ENCODE peak calls at places on chromosomes 6 and 20, in six cellular contexts. I is stomach, B is AG09309, P is A549, S is lower leg skin, C is WTC11. J is an unnamed sample.

GRCh38 chr6:104606361-104606760 is 253.4 kb downstream of the HACE1 start:
- DNase-seq in B (no peak), S (no peak), I (no peak), P (no peak), C (no peak), J (no peak)

GRCh38 chr6:73382462-73383113 is 12.0 kb upstream of the DDX43 start:
- DNase-seq in S (no peak), C (no peak), B (no peak), P (no peak), I (no peak), J (peak; percentile 30)

GRCh38 chr6:90080876-90081464 is 186.7 kb downstream of the GJA10 start:
- DNase-seq in C (no peak), P (no peak), I (no peak), B (no peak), S (no peak), J (no peak)

GRCh38 chr6:129567374-129567773 is 142.6 kb downstream of the ARHGAP18 start:
- DNase-seq in C (peak; percentile 78), B (no peak), P (no peak), I (no peak), S (no peak), J (peak; percentile 35)

GRCh38 chr20:58010666-58011065 is 217.8 kb downstream of the ANKRD60 start:
- DNase-seq in C (no peak), P (no peak), S (no peak), I (no peak), B (no peak), J (no peak)

GRCh38 chr6:28383235-28384142 is 16.1 kb downstream of the ZSCAN12 start:
- DNase-seq in P (peak; percentile 63), C (peak; percentile 94), B (no peak), S (peak; percentile 77), I (peak; percentile 88), J (peak; percentile 90)

GRCh38 chr6:142943746-142944125 is 1.2 kb downstream of the HIVEP2 start:
- DNase-seq in I (no peak), B (no peak), C (no peak), S (no peak), P (no peak), J (peak; percentile 2)

GRCh38 chr20:23582293-23582692 is 14.0 kb upstream of the CST9L start:
- DNase-seq in B (no peak), S (no peak), I (no peak), C (no peak), P (no peak), J (no peak)

GRCh38 chr20:57001126-57001767 is 265.2 kb downstream of the BMP7 start:
- DNase-seq in S (no peak), B (no peak), P (no peak), I (no peak), C (no peak), J (no peak)

GRCh38 chr6:156904176-156904967 is 127.2 kb downstream of the ARID1B start:
- DNase-seq in S (no peak), P (no peak), I (no peak), C (no peak), B (no peak), J (no peak)

GRCh38 chr6:36714511-36714910 is 16.9 kb downstream of the RAB44 start:
- DNase-seq in S (no peak), C (no peak), P (no peak), I (no peak), B (no peak), J (no peak)

GRCh38 chr20:1083431-1084080 is 34.8 kb upstream of the PSMF1 start:
- DNase-seq in S (no peak), B (no peak), P (no peak), C (no peak), I (no peak), J (no peak)

GRCh38 chr6:14270925-14271791 is 153.6 kb downstream of the CD83 start:
- DNase-seq in P (peak; percentile 84), C (no peak), S (peak; percentile 81), B (peak; percentile 81), I (peak; percentile 54), J (peak; percentile 82)

GRCh38 chr20:36527331-36528125 is 13.8 kb upstream of the MYL9 start:
- DNase-seq in B (no peak), P (no peak), C (no peak), I (no peak), S (no peak), J (no peak)

GRCh38 chr6:168039849-168040248 is 39.2 kb downstream of the FRMD1 start:
- DNase-seq in P (no peak), C (no peak), S (no peak), B (no peak), I (no peak), J (no peak)

GRCh38 chr20:61099786-61100185 is 152.3 kb upstream of the CDH4 start:
- DNase-seq in S (no peak), B (no peak), C (no peak), I (no peak), P (no peak), J (no peak)

GRCh38 chr6:158536891-158537798 is 22.7 kb upstream of the TMEM181 start:
- DNase-seq in C (peak; percentile 78), P (no peak), S (no peak), I (no peak), B (no peak), J (peak; percentile 64)

GRCh38 chr6:73704260-73704659 is 8.3 kb downstream of the CD109 start:
- DNase-seq in C (no peak), P (peak; percentile 38), I (no peak), S (peak; percentile 64), B (peak; percentile 95), J (peak; percentile 32)

GRCh38 chr6:108801331-108801730 is 46.9 kb upstream of the ARMC2 start:
- DNase-seq in P (no peak), C (no peak), B (no peak), I (no peak), S (no peak), J (no peak)

GRCh38 chr6:15062311-15063252 is 183.3 kb upstream of the JARID2 start:
- DNase-seq in I (no peak), C (no peak), B (peak; percentile 83), S (no peak), P (no peak), J (no peak)

GRCh38 chr6:193773-194310 is 98.4 kb upstream of the DUSP22 start:
- DNase-seq in P (no peak), I (no peak), S (no peak), C (no peak), B (no peak), J (no peak)

GRCh38 chr6:2961971-2962370 is 9.4 kb downstream of the SERPINB6 start:
- DNase-seq in P (no peak), B (no peak), I (peak; percentile 78), C (peak; percentile 48), S (no peak), J (peak; percentile 34)

GRCh38 chr20:17614176-17614811 is 44.4 kb downstream of the DSTN start:
- DNase-seq in P (no peak), I (peak; percentile 83), B (no peak), S (peak; percentile 76), C (no peak), J (no peak)

DNA sequence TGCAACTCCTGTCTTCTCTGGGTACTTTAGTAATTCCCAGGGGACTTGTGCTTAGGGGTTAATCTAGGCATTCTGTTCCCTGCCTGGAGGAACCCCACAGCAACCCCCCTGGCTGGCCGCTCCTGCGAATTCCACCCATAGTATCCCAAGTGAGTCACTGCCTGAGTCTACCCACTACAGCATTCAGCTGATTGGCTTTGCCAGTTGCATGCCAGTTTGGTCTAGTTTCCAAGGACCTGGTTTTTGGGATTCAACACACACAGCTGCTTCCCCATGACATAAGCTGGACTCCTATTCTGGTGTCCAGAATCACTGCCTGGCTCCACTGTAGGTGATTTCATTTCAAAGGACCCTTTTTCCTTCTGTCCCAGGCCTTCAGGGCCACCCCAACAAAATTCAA is 40.3 kb downstream of the PLCG1 start:
- DNase-seq in I (peak; percentile 22), S (peak; percentile 16), B (peak; percentile 89), P (peak; percentile 21), C (peak; percentile 9), J (peak; percentile 25)
- TF ChIP-seq CTCF in I (no peak), S (no peak), B (no peak), P (no peak), C (no peak), J (no peak)

GRCh38 chr6:152428126-152428525 is 209.0 kb downstream of the SYNE1 start:
- DNase-seq in C (peak; percentile 20), B (no peak), S (no peak), P (no peak), I (no peak), J (no peak)

GRCh38 chr6:152420696-152421095 is 216.5 kb downstream of the SYNE1 start:
- DNase-seq in P (no peak), S (no peak), B (no peak), C (no peak), I (no peak), J (no peak)

GRCh38 chr6:152426276-152426675 is 210.9 kb downstream of the SYNE1 start:
- DNase-seq in I (no peak), C (no peak), B (no peak), P (no peak), S (no peak), J (no peak)

DNA sequence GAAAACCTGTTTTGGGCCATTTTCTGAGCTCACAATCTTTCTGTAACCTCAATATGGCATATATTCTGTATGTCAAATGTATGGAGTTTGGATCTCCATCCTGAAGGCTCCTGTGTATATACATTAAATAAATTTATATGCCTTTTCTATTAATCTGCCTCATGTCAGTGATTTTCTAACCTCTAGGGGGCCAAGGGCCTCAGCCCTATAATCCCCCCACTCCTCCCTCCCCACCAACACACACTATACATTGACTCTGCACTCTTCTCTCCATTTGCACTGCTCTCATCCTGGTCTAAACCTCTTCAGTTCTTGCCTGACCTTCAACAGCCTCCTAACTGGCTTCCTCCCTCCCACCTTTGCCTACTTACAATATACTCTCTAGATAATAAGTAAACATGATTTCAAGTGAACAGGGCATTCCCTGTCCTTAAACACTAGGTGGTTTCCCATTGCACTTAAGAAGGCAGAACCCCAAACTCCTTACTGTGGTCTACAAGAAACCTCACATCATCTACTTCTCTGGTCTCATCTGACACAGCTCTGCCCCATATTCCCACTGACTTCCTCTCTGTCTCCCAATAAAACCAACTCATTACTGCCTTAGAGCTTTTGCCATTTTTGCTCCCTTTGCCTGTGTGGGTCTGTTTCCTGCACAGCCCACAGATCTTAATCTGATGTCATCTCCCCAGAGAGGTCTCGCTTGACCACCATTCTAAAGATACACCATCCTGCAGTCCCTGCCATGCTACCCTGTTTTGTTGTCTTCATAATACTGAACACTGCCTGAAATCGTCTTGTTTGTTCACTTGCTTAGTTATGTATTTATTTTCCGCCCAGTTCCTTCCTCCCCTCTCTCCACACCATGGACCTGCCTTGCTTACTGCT is 213.7 kb downstream of the SYNE1 start:
- DNase-seq in P (no peak), B (no peak), C (no peak), I (no peak), S (no peak), J (no peak)
- TF ChIP-seq CTCF in P (no peak), B (no peak), C (no peak), I (no peak), S (no peak), J (no peak)

DNA sequence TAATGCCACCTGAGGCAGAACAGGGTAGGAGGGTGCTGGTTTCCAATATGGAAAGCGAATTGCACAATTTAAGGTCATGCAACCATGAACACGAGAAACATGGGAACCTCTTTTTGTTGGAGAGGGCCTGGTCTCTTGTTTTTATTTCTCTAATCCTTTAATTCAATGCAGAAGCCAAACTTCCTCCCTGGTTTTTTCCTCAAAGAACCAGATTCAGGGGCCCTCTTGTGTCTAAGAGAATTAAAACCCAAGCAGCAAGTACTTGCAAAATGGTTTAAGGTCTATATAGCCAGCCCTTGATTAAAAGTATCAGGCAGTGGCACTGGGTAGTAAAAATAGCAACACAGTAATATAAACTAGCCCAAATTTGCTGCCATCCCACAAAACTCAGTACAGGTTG is 19.5 kb downstream of the GSTA4 start:
- DNase-seq in B (peak; percentile 23), C (no peak), I (no peak), S (no peak), P (no peak), J (no peak)
- TF ChIP-seq CTCF in B (peak; percentile 20), C (no peak), I (no peak), S (no peak), P (no peak), J (no peak)

GRCh38 chr20:9467995-9468394 is 46.4 kb upstream of the LAMP5 start:
- DNase-seq in C (peak; percentile 40), S (no peak), I (no peak), B (no peak), P (peak; percentile 16), J (peak; percentile 4)
- TF ChIP-seq CTCF in C (peak; percentile 66), S (no peak), I (no peak), B (peak; percentile 65), P (peak; percentile 61), J (peak; percentile 54)